ENCODE peak calls at places on chromosome 22, in nine cellular contexts. I, A, W, F, L, T, B, X and P are unnamed samples.
A peak's percentile ranks its signal among the peaks of the same experiment; 100 is the strongest.

GRCh38 chr22:28829358-28830181 is 29.2 kb upstream of the XBP1 start:
- DNase-seq in B (peak; percentile 81), X (peak; percentile 67), T (peak; percentile 79), F (peak; percentile 89), I (peak; percentile 41), A (peak; percentile 54), W (peak; percentile 84), L (peak; percentile 73), P (peak; percentile 83)

GRCh38 chr22:32482708-32483107 is 8.1 kb downstream of the FBXO7 start:
- DNase-seq in X (no peak), B (no peak), I (no peak), T (no peak), W (no peak), L (peak; percentile 22), A (peak; percentile 56), F (no peak), P (no peak)

GRCh38 chr22:24407884-24408283 is 19.5 kb upstream of the ADORA2A start:
- DNase-seq in A (no peak), W (no peak), T (no peak), L (no peak), X (no peak), B (no peak), F (no peak), I (no peak), P (no peak)

GRCh38 chr22:30047364-30047738 is 32.9 kb upstream of the HORMAD2 start:
- DNase-seq in W (no peak), A (no peak), F (peak; percentile 13), T (peak; percentile 36), X (no peak), L (peak; percentile 25), B (no peak), I (no peak), P (no peak)

GRCh38 chr22:43882122-43882767 is 9.6 kb downstream of the PNPLA5 start:
- DNase-seq in W (peak; percentile 8), F (peak; percentile 26), L (no peak), T (no peak), I (no peak), A (no peak), B (no peak), X (no peak), P (peak; percentile 46)

GRCh38 chr22:17990942-17991341 is 33.4 kb downstream of the MICAL3 start:
- DNase-seq in I (no peak), L (no peak), W (no peak), T (no peak), F (peak; percentile 32), A (no peak), B (no peak), X (peak; percentile 40), P (no peak)

GRCh38 chr22:24772493-24773220 is 1.9 kb downstream of the PIWIL3 start:
- DNase-seq in T (no peak), I (peak; percentile 71), W (no peak), A (peak; percentile 22), L (peak; percentile 54), B (no peak), X (no peak), F (no peak), P (no peak)

GRCh38 chr22:33785283-33785991 is 134.8 kb downstream of the LARGE1 start:
- DNase-seq in A (peak; percentile 73), B (no peak), L (peak; percentile 88), I (no peak), T (no peak), F (no peak), X (no peak), W (no peak), P (no peak)

GRCh38 chr22:19664951-19665783 is 49.1 kb upstream of the SEPTIN5 start:
- DNase-seq in L (no peak), W (no peak), F (no peak), X (no peak), I (no peak), B (no peak), T (no peak), A (no peak), P (no peak)

GRCh38 chr22:43142881-43143562 is at the start of gene MCAT:
- DNase-seq in T (peak; percentile 75), I (peak; percentile 65), W (peak; percentile 93), X (peak; percentile 86), L (peak; percentile 68), F (peak; percentile 91), B (peak; percentile 90), A (peak; percentile 72), P (peak; percentile 93)

GRCh38 chr22:20434773-20435172 is 2.9 kb downstream of the SCARF2 start:
- DNase-seq in W (peak; percentile 32), B (peak; percentile 47), X (no peak), I (no peak), L (no peak), F (peak; percentile 50), A (no peak), T (no peak), P (peak; percentile 39)

GRCh38 chr22:40147388-40148176 is 30.1 kb upstream of the TNRC6B start:
- DNase-seq in I (no peak), B (no peak), F (no peak), W (no peak), X (no peak), L (no peak), A (no peak), T (no peak), P (no peak)

GRCh38 chr22:44351685-44352377 is 39.1 kb upstream of the SHISAL1 start:
- DNase-seq in L (peak; percentile 95), W (no peak), T (peak; percentile 14), X (no peak), F (peak; percentile 89), I (peak; percentile 38), A (peak; percentile 94), B (no peak), P (no peak)

GRCh38 chr22:33314316-33314715 is 256.1 kb upstream of the SYN3 start:
- DNase-seq in F (no peak), L (no peak), T (no peak), A (no peak), W (no peak), X (no peak), I (no peak), B (no peak), P (no peak)

GRCh38 chr22:40817737-40818136 is 1.4 kb downstream of the SLC25A17 start:
- DNase-seq in A (no peak), T (no peak), X (no peak), F (no peak), W (no peak), L (no peak), B (no peak), I (no peak), P (no peak)

GRCh38 chr22:49738566-49738965 is 89.1 kb downstream of the BRD1 start:
- DNase-seq in L (no peak), B (no peak), X (no peak), T (no peak), W (no peak), F (no peak), I (no peak), A (no peak), P (no peak)

GRCh38 chr22:49739138-49739537 is 88.5 kb downstream of the BRD1 start:
- DNase-seq in A (no peak), I (no peak), X (no peak), L (no peak), T (no peak), B (no peak), W (no peak), F (no peak), P (no peak)

GRCh38 chr22:49737101-49737551 is 90.5 kb downstream of the BRD1 start:
- DNase-seq in B (no peak), L (no peak), T (no peak), I (no peak), F (peak; percentile 44), A (no peak), X (no peak), W (no peak), P (peak; percentile 51)

GRCh38 chr22:49736538-49736937 is 91.1 kb downstream of the BRD1 start:
- DNase-seq in T (no peak), A (no peak), B (peak; percentile 54), L (no peak), W (no peak), X (no peak), I (no peak), F (no peak), P (peak; percentile 41)

GRCh38 chr22:49738006-49738405 is 89.7 kb downstream of the BRD1 start:
- DNase-seq in X (no peak), B (no peak), A (no peak), F (no peak), L (no peak), W (no peak), I (no peak), T (no peak), P (peak; percentile 30)
- H3K27ac ChIP-seq in X (no peak overlapping the region), B (no peak overlapping the region), A (no peak overlapping the region), F (no peak overlapping the region), L (no peak overlapping the region), W (no peak overlapping the region), I (no peak overlapping the region), T (no peak overlapping the region), P (no peak overlapping the region)

GRCh38 chr22:46057762-46058420 is 80.9 kb upstream of the WNT7B start:
- DNase-seq in A (peak; percentile 72), B (peak; percentile 86), I (no peak), W (peak; percentile 76), X (peak; percentile 36), L (no peak), T (peak; percentile 84), F (peak; percentile 69), P (peak; percentile 71)
- H3K4me3 ChIP-seq in A (peak overlapping the region; percentile 39), B (peak overlapping the region; percentile 84), I (no peak overlapping the region), W (peak overlapping the region; percentile 86), X (peak overlapping the region; percentile 26), L (no peak overlapping the region), T (peak overlapping the region; percentile 3), F (peak overlapping the region; percentile 84), P (peak overlapping the region; percentile 34)

GRCh38 chr22:47249370-47249928 is 487.0 kb downstream of the TBC1D22A start:
- DNase-seq in I (no peak), X (no peak), B (no peak), T (no peak), F (no peak), L (no peak), W (no peak), A (no peak), P (no peak)
- H3K9me3 ChIP-seq in I (peaks cover 4% of the 10 kb centered on the region), X (peaks cover 20% of the 10 kb centered on the region), B (no peaks in the 10 kb centered on the region), T (no peaks in the 10 kb centered on the region), F (peaks cover 5% of the 10 kb centered on the region), L (peaks cover 2% of the 10 kb centered on the region), W (no peaks in the 10 kb centered on the region), A (no peaks in the 10 kb centered on the region), P (peaks cover 3% of the 10 kb centered on the region)

GRCh38 chr22:22817468-22818201 is 70.0 kb upstream of the IGLL5 start:
- DNase-seq in B (no peak), A (no peak), T (no peak), L (no peak), W (no peak), X (no peak), I (peak; percentile 7), F (no peak), P (no peak)

GRCh38 chr22:22818202-22818538 is 69.4 kb upstream of the IGLL5 start:
- DNase-seq in I (no peak), X (no peak), B (no peak), W (no peak), F (no peak), L (no peak), A (no peak), T (no peak), P (no peak)

GRCh38 chr22:22820076-22820475 is 67.5 kb upstream of the IGLL5 start:
- DNase-seq in L (no peak), B (no peak), X (no peak), I (no peak), W (no peak), A (no peak), F (no peak), T (no peak), P (no peak)

GRCh38 chr22:22820626-22821025 is 67.0 kb upstream of the IGLL5 start:
- DNase-seq in X (no peak), L (no peak), T (no peak), B (no peak), A (no peak), W (no peak), I (no peak), F (no peak), P (no peak)

GRCh38 chr22:22818861-22819855 is 68.5 kb upstream of the IGLL5 start:
- DNase-seq in X (no peak), B (no peak), T (no peak), L (no peak), F (no peak), I (no peak), A (no peak), W (no peak), P (no peak)
- H3K27ac ChIP-seq in X (no peak overlapping the region), B (no peak overlapping the region), T (no peak overlapping the region), L (no peak overlapping the region), F (no peak overlapping the region), I (no peak overlapping the region), A (no peak overlapping the region), W (no peak overlapping the region), P (no peak overlapping the region)